ENCODE peak calls at places on chromosomes 3 and 15, in five cellular contexts. T is tibial artery; F is naive thymus-derived CD4-positive, alpha-beta T cell; E is DMS 273 treated with DMSO at 0.1 percent for 48 hours; P is ovary. U is an unnamed sample.

GRCh38 chr3:58564456-58565160 is 12.6 kb downstream of the FAM107A start:
- DNase-seq in F (no peak), E (no peak), T (peak), P (no peak), U (no peak)

GRCh38 chr3:194397757-194398312 is 1.2 kb downstream of the GP5 start:
- DNase-seq in P (no peak), E (no peak), F (peak), T (peak), U (no peak)

GRCh38 chr3:127822836-127823589 is 698 bp upstream of the MGLL start:
- DNase-seq in P (peak), F (no peak), T (peak), E (no peak), U (peak)

GRCh38 chr3:88311826-88312225 is 162.1 kb downstream of the C3orf38 start:
- DNase-seq in F (no peak), P (no peak), T (no peak), E (no peak), U (no peak)

GRCh38 chr15:70195808-70196304 is 98.1 kb upstream of the TLE3 start:
- DNase-seq in P (peak), E (peak), F (no peak), T (peak), U (no peak)

GRCh38 chr15:74432271-74432967 is 1.3 kb downstream of the SEMA7A start:
- DNase-seq in E (no peak), P (no peak), T (no peak), F (no peak), U (no peak)

GRCh38 chr3:190117995-190118394 is 2.7 kb downstream of the P3H2 start:
- DNase-seq in T (no peak), F (no peak), P (no peak), E (no peak), U (no peak)

GRCh38 chr3:18295171-18295920 is 129.8 kb downstream of the SATB1 start:
- DNase-seq in F (no peak), T (no peak), P (no peak), E (no peak), U (no peak)

GRCh38 chr15:55632434-55632833 is 44.3 kb upstream of the PYGO1 start:
- DNase-seq in E (no peak), F (no peak), P (no peak), T (no peak), U (no peak)

GRCh38 chr15:37362414-37362813 is 262.1 kb upstream of the MEIS2 start:
- DNase-seq in F (no peak), E (no peak), P (no peak), T (no peak), U (no peak)

GRCh38 chr3:129382366-129382765 is 46.1 kb downstream of the EFCAB12 start:
- DNase-seq in E (no peak), P (no peak), T (no peak), F (no peak), U (no peak)

GRCh38 chr3:101050061-101050460 is 56.8 kb upstream of the ABI3BP start:
- DNase-seq in P (no peak), E (no peak), F (no peak), T (no peak), U (no peak)

GRCh38 chr15:74243431-74243830 is 7.3 kb downstream of the CCDC33 start:
- DNase-seq in T (no peak), F (no peak), P (no peak), E (no peak), U (no peak)

GRCh38 chr3:169232863-169233262 is 430.6 kb downstream of the MECOM start:
- DNase-seq in F (no peak), P (no peak), T (no peak), E (no peak), U (no peak)

GRCh38 chr15:101306341-101307047 is 11.4 kb upstream of the SNRPA1 start:
- DNase-seq in E (no peak), P (no peak), T (no peak), F (no peak), U (no peak)

GRCh38 chr15:101161656-101162055 is 90.2 kb downstream of the CHSY1 start:
- DNase-seq in F (no peak), T (no peak), E (no peak), P (no peak), U (no peak)

GRCh38 chr3:36891651-36892268 is 53.1 kb downstream of the TRANK1 start:
- DNase-seq in E (no peak), F (no peak), T (no peak), P (no peak), U (no peak)

GRCh38 chr15:35956066-35956465 is 410.1 kb upstream of the DPH6 start:
- DNase-seq in T (no peak), F (no peak), E (no peak), P (no peak), U (no peak)

GRCh38 chr15:85455851-85456250 is 75.4 kb downstream of the AKAP13 start:
- DNase-seq in E (no peak), F (no peak), P (no peak), T (no peak), U (no peak)

GRCh38 chr3:53525765-53526761 is 31.7 kb downstream of the CACNA1D start:
- DNase-seq in T (no peak), F (no peak), P (no peak), E (no peak), U (no peak)

U was measured in NCI-H2171.